ENCODE peak calls at places on chromosomes 6 and 20, in eight cellular contexts. F, O, T, P, C, H, G and U are unnamed samples.

GRCh38 chr20:38460040-38460623 is 12.5 kb upstream of the RALGAPB start:
- DNase-seq in G (no peak), O (no peak), H (peak), C (peak), T (peak), P (no peak), F (no peak), U (no peak)

GRCh38 chr20:58634818-58635665 is 16.0 kb upstream of the STX16 start:
- DNase-seq in C (peak), P (no peak), G (peak), H (peak), O (peak), T (peak), F (peak), U (peak)

GRCh38 chr6:139291813-139292619 is at the start of gene TXLNB:
- DNase-seq in F (peak), O (peak), H (peak), T (peak), C (no peak), P (peak), G (peak), U (no peak)

GRCh38 chr6:66948106-66948505 is 1241.1 kb upstream of the EYS start:
- DNase-seq in C (no peak), O (no peak), T (peak), H (no peak), P (no peak), F (no peak), G (no peak), U (no peak)

GRCh38 chr6:80767808-80768207 is 661.3 kb downstream of the BCKDHB start:
- DNase-seq in P (peak), O (no peak), T (peak), C (no peak), G (no peak), F (peak), H (peak), U (no peak)

GRCh38 chr6:34630040-34630439 is 66.5 kb downstream of the ILRUN start:
- DNase-seq in C (peak), G (no peak), T (peak), H (peak), P (no peak), F (no peak), O (no peak), U (no peak)

GRCh38 chr20:38034961-38035360 is 1.4 kb downstream of the RPRD1B start:
- DNase-seq in G (no peak), H (no peak), O (no peak), C (no peak), F (no peak), P (no peak), T (no peak), U (no peak)

GRCh38 chr6:103578115-103578514 is 1281.6 kb downstream of the HACE1 start:
- DNase-seq in F (no peak), T (no peak), P (no peak), C (no peak), O (no peak), G (no peak), H (no peak), U (no peak)

GRCh38 chr6:116577486-116577885 is 6.2 kb downstream of the RWDD1 start:
- DNase-seq in O (no peak), C (no peak), H (no peak), G (no peak), F (no peak), T (no peak), P (no peak), U (no peak)

GRCh38 chr6:167825059-167825758 is 1.5 kb upstream of the AFDN start:
- DNase-seq in H (no peak), P (no peak), F (peak), C (peak), G (no peak), T (peak), O (no peak), U (no peak)

GRCh38 chr6:34145161-34146020 is 496 bp downstream of the GRM4 start:
- DNase-seq in O (peak), F (no peak), P (no peak), T (peak), G (peak), C (peak), H (peak), U (peak)

GRCh38 chr6:5379647-5380242 is 118.4 kb downstream of the FARS2 start:
- DNase-seq in G (no peak), H (peak), T (peak), O (no peak), C (peak), F (no peak), P (no peak), U (no peak)

GRCh38 chr6:106360989-106361430 is 493 bp downstream of the CRYBG1 start:
- DNase-seq in G (no peak), F (no peak), T (no peak), C (peak), P (peak), H (no peak), O (peak), U (peak)

GRCh38 chr20:18263723-18264122 is 24.6 kb upstream of the ZNF133 start:
- DNase-seq in H (no peak), P (no peak), O (no peak), G (no peak), T (no peak), C (no peak), F (no peak), U (no peak)

GRCh38 chr6:158086706-158087518 is 81.2 kb downstream of the SERAC1 start:
- DNase-seq in F (no peak), C (no peak), H (no peak), P (peak), O (no peak), T (no peak), G (peak), U (no peak)

GRCh38 chr6:52261229-52261628 is 16.9 kb upstream of the IL17F start:
- DNase-seq in F (no peak), H (peak), T (peak), O (no peak), P (no peak), C (no peak), G (no peak), U (no peak)

GRCh38 chr20:62378215-62378614 is 8.7 kb upstream of the RPS21 start:
- DNase-seq in F (no peak), C (no peak), O (no peak), T (no peak), G (peak), H (no peak), P (no peak), U (no peak)

GRCh38 chr6:15893556-15894253 is 230.9 kb upstream of the DTNBP1 start:
- DNase-seq in P (no peak), H (peak), F (no peak), G (no peak), C (peak), T (peak), O (no peak), U (no peak)

GRCh38 chr6:135423649-135424128 is 73.9 kb downstream of the AHI1 start:
- DNase-seq in C (peak), T (peak), F (no peak), H (peak), P (no peak), O (no peak), G (no peak), U (no peak)

GRCh38 chr20:57398231-57398821 is 7.1 kb downstream of the RBM38 start:
- DNase-seq in F (peak), G (peak), T (no peak), O (peak), C (no peak), H (no peak), P (peak), U (peak)

GRCh38 chr20:52975024-52975732 is 3.0 kb downstream of the TSHZ2 start:
- DNase-seq in H (no peak), T (no peak), O (no peak), F (peak), G (no peak), P (no peak), C (no peak), U (no peak)

GRCh38 chr6:63805808-63806572 is 170.4 kb downstream of the PHF3 start:
- DNase-seq in T (peak), G (no peak), H (peak), F (no peak), O (no peak), C (no peak), P (no peak), U (no peak)

GRCh38 chr6:147508871-147509608 is 550 bp downstream of the SAMD5 start:
- DNase-seq in T (no peak), O (peak), G (peak), H (no peak), P (peak), F (peak), C (no peak), U (no peak)

GRCh38 chr20:63223121-63223825 is 7.3 kb upstream of the YTHDF1 start:
- DNase-seq in H (peak), F (no peak), T (peak), G (no peak), P (no peak), C (peak), O (no peak), U (no peak)

GRCh38 chr6:108589244-108589730 is 28.6 kb downstream of the FOXO3 start:
- DNase-seq in C (peak), T (peak), H (peak), G (peak), O (peak), F (peak), P (peak), U (no peak)

GRCh38 chr20:31698803-31699718 is 23.6 kb downstream of the BCL2L1 start:
- DNase-seq in P (peak), T (peak), H (peak), C (peak), O (no peak), F (peak), G (no peak), U (no peak)

GRCh38 chr6:169212436-169212835 is 41.2 kb downstream of the THBS2 start:
- DNase-seq in F (no peak), H (no peak), G (no peak), O (no peak), C (peak), P (no peak), T (peak), U (no peak)

GRCh38 chr20:37095108-37095608 is 639 bp downstream of the RBL1 start:
- DNase-seq in G (no peak), C (peak), O (no peak), F (no peak), H (no peak), T (peak), P (no peak), U (peak)

GRCh38 chr6:148602136-148602535 is 144.7 kb upstream of the UST start:
- DNase-seq in H (no peak), T (no peak), O (no peak), C (no peak), F (no peak), P (no peak), G (no peak), U (no peak)

GRCh38 chr6:8006208-8006607 is 58.0 kb downstream of the BLOC1S5 start:
- DNase-seq in P (no peak), H (peak), F (no peak), O (no peak), T (peak), C (peak), G (no peak), U (no peak)
- TF ChIP-seq CTCF in P (peak), H (peak), F (peak), O (peak), T (peak), C (peak), G (peak), U (no peak)

DNA sequence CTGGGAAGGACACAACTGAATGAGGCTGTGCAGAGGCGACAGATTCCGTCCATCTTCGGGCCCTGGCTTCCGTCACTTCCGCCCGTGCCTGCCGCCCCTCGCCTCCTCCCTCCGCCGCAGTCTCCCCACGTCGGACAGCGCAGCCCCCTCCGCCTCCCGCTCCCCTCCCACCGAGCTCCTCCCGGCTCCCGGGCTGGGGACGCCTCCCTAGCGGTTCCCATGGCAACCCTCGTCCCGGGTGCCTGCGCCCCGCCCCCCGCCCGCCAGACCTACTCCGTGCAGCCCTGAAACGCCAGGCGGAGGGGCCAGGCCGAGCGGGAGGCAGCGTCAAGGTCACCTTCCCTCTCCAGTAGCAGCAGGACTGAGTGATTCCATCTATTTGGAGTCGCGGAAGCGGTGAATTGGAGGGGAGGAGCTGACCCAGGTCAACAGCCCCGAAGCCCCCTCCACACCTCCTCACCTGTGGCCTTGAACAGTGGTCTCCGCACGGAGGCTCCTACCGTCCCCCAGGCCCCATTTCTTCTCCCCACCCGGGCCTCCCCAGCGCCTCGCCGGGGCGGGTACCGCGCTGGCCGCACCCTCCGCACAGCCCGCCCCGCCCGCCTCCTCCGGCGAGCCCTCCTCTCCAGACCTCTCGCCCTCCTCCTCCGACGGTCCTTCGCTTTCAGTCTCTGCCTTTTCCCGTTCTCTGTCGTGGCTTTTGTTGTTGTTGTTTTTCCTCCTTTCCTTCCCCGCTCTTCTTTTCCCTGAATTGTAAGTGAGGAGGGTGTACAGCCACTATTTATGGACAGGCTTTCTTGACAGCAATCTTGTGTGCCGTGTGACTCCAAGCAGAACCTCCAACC is 951 bp downstream of the NRSN2 start:
- DNase-seq in H (peak), F (peak), T (peak), O (peak), P (peak), C (peak), G (peak), U (peak)
- TF ChIP-seq CTCF in H (no peak), F (no peak), T (no peak), O (no peak), P (no peak), C (no peak), G (no peak), U (no peak)

GRCh38 chr6:23547851-23548250 is 578.2 kb upstream of the NRSN1 start:
- DNase-seq in O (no peak), F (no peak), G (no peak), P (no peak), T (no peak), H (no peak), C (no peak), U (no peak)
- TF ChIP-seq CTCF in O (no peak), F (no peak), G (no peak), P (peak), T (no peak), H (no peak), C (no peak), U (no peak)

GRCh38 chr6:22445946-22446345 is 123.4 kb upstream of the HDGFL1 start:
- DNase-seq in T (no peak), H (no peak), P (no peak), G (no peak), C (no peak), F (no peak), O (no peak), U (no peak)

GRCh38 chr6:22447191-22447590 is 122.2 kb upstream of the HDGFL1 start:
- DNase-seq in C (no peak), F (no peak), P (peak), G (no peak), O (no peak), T (no peak), H (no peak), U (no peak)

GRCh38 chr6:22448311-22448711 is 121.1 kb upstream of the HDGFL1 start:
- DNase-seq in G (no peak), F (no peak), H (peak), P (no peak), C (no peak), O (no peak), T (peak), U (no peak)

GRCh38 chr6:22444335-22444734 is 125.0 kb upstream of the HDGFL1 start:
- DNase-seq in O (no peak), H (peak), G (no peak), C (no peak), T (no peak), F (no peak), P (no peak), U (no peak)

DNA sequence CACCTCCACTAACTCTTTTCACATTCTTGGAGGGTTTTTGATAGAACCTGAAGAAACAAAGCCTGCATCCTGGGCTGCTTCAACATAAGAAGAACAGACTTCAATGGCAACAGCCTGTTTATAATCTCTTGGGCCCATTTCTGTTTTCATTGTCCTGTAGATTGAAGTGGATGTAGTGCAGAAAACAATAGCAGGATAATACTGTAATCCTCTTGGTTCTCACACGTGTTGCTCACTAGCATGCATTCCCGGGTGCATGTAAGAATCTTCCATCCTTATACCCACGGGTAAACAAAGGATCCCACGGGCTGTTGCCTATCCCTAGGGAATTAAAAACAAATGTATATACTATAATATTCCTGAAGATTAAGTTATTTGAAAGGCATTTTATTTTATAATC is 121.5 kb upstream of the HDGFL1 start:
- DNase-seq in C (no peak), F (no peak), G (no peak), H (no peak), P (no peak), O (no peak), T (no peak), U (no peak)
- TF ChIP-seq CTCF in C (no peak), F (no peak), G (no peak), H (no peak), P (no peak), O (no peak), T (no peak), U (no peak)

DNA sequence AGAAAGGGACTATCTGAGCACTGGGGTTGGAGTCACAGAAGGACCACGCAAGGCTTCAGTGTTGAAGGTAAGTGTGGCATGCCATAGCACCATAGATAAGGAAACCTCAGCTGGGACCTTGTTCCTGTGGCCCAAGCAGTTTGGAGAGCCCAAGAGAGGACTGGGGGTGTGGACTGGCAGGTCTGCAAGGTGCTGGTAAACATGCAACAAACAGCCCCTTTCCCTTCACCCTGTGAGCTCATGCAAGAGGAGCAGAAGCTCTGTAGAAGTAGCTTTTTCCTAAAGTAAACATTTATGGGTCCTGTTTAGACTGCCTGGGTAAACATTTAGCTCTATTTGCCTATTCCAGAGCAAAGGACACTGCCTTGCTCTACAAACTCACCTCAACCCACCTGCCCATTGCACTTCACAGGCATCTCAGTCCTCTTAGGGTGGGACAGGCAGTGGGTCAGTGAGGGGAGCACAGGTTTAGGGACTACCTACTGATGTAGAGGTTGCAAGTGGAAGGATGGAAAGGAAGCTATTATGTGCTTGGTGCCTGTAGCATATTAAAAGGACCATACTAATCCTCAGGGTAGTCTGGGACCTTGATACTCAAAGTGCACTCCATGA is 12.0 kb downstream of the ZSCAN31 start:
- DNase-seq in G (no peak), F (no peak), C (no peak), P (no peak), O (no peak), T (no peak), H (no peak), U (no peak)
- TF ChIP-seq CTCF in G (no peak), F (no peak), C (no peak), P (no peak), O (no peak), T (no peak), H (no peak), U (no peak)

DNA sequence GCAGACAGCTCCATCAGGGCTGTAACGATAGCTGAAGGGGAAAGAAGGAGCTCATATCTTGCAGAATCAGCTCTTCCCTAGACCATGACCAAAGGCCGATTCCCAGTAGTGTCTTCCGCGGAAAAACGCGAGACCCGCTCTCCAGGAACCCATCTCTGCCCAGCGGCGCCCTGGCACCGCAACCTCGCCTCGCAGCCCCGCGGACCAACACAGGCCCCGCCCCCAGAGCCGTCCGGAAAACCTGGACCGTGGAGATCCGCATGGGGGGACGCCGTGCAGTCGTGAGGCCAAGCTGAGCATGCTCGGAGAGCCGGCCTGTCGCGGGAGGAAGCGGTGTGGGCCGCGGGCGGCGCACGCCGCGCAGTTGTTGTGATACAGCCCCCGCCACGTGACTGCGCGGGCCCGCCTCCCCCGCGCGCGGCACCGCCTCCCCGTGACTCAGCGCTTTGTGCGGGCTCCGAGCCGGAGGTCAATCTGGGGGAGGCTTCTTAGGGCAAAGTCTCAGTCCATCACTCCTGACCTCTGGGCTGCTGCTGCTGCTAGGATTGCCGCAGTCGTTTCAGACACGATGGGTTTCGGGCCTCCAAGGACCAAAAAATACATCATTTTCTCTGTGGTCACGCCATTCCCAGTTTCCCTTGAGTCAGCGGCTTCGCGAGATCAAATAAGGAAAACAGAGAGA is 3.1 kb upstream of the GCLC start:
- DNase-seq in H (peak), G (peak), O (peak), T (peak), C (peak), F (peak), P (peak), U (peak)
- TF ChIP-seq CTCF in H (peak), G (peak), O (no peak), T (no peak), C (no peak), F (no peak), P (peak), U (no peak)

DNA sequence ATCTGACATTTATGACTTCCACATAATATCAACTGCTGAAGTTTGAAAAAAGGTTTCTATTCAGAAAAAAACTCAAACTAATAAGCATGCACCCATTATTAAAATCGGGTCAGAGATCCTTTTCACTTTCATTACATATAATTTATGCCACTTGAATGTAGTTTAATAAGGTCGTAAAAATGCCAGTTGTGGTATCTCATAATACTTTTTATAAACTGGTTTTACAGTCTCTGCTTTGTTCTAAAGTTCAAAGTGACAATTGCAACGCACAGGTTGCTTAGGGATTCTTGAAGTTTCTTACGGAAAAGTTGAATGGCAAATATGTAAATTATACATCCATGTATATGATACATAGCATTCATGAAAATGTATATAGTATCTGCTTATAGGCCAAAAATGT is 229.4 kb upstream of the CEP162 start:
- DNase-seq in G (no peak), H (no peak), F (no peak), T (no peak), O (no peak), P (no peak), C (no peak), U (no peak)
- TF ChIP-seq CTCF in G (no peak), H (no peak), F (no peak), T (no peak), O (no peak), P (no peak), C (no peak), U (no peak)

GRCh38 chr6:75893058-75893775 is 144.2 kb downstream of the MYO6 start:
- DNase-seq in H (peak), F (no peak), O (no peak), C (peak), T (peak), P (no peak), G (no peak), U (no peak)
- TF ChIP-seq CTCF in H (peak), F (peak), O (peak), C (peak), T (peak), P (peak), G (peak), U (peak)